ENCODE peak calls at places on chromosomes 3 and 15, in seven cellular contexts. One of them, this sample, is unnamed.

GRCh38 chr3:87810427-87810826 is 248.4 kb downstream of the CGGBP1 start:
- DNase-seq in neural crest cell: no peak
- DNase-seq in heart left ventricle: no peak
- DNase-seq in kidney epithelial cell: no peak
- DNase-seq in lower lobe of right lung: no peak
- DNase-seq in WTC11: no peak
- DNase-seq in sigmoid colon: no peak
- DNase-seq in this sample: no peak

GRCh38 chr3:144129536-144130214 is 158.1 kb downstream of the DIPK2A start:
- DNase-seq in neural crest cell: no peak
- DNase-seq in heart left ventricle: no peak
- DNase-seq in kidney epithelial cell: no peak
- DNase-seq in lower lobe of right lung: no peak
- DNase-seq in WTC11: no peak
- DNase-seq in sigmoid colon: no peak
- DNase-seq in this sample: no peak

GRCh38 chr3:51680663-51681230 is 9.7 kb downstream of the TEX264 start:
- DNase-seq in neural crest cell: no peak
- DNase-seq in heart left ventricle: peak
- DNase-seq in kidney epithelial cell: no peak
- DNase-seq in lower lobe of right lung: no peak
- DNase-seq in WTC11: no peak
- DNase-seq in sigmoid colon: no peak
- DNase-seq in this sample: no peak

GRCh38 chr3:53211704-53212702 is 43.8 kb downstream of the TKT start:
- DNase-seq in neural crest cell: no peak
- DNase-seq in heart left ventricle: no peak
- DNase-seq in kidney epithelial cell: no peak
- DNase-seq in lower lobe of right lung: peak
- DNase-seq in WTC11: no peak
- DNase-seq in sigmoid colon: no peak
- DNase-seq in this sample: no peak

GRCh38 chr3:170992854-170993253 is 33.7 kb downstream of the SLC2A2 start:
- DNase-seq in neural crest cell: no peak
- DNase-seq in heart left ventricle: no peak
- DNase-seq in kidney epithelial cell: no peak
- DNase-seq in lower lobe of right lung: no peak
- DNase-seq in WTC11: no peak
- DNase-seq in sigmoid colon: no peak
- DNase-seq in this sample: no peak

GRCh38 chr3:111667621-111668239 is 72.6 kb upstream of the ZBED2 start:
- DNase-seq in neural crest cell: no peak
- DNase-seq in heart left ventricle: no peak
- DNase-seq in kidney epithelial cell: no peak
- DNase-seq in lower lobe of right lung: peak
- DNase-seq in WTC11: no peak
- DNase-seq in sigmoid colon: no peak
- DNase-seq in this sample: peak

GRCh38 chr3:13080026-13080425 is 6.8 kb upstream of the IQSEC1 start:
- DNase-seq in neural crest cell: no peak
- DNase-seq in heart left ventricle: no peak
- DNase-seq in kidney epithelial cell: no peak
- DNase-seq in lower lobe of right lung: no peak
- DNase-seq in WTC11: no peak
- DNase-seq in sigmoid colon: no peak
- DNase-seq in this sample: no peak

GRCh38 chr15:34760909-34761308 is 6.1 kb upstream of the GJD2 start:
- DNase-seq in neural crest cell: no peak
- DNase-seq in heart left ventricle: no peak
- DNase-seq in kidney epithelial cell: no peak
- DNase-seq in lower lobe of right lung: no peak
- DNase-seq in WTC11: no peak
- DNase-seq in sigmoid colon: no peak
- DNase-seq in this sample: no peak

GRCh38 chr15:72140088-72140487 is 21.9 kb downstream of the SENP8 start:
- DNase-seq in neural crest cell: no peak
- DNase-seq in heart left ventricle: no peak
- DNase-seq in kidney epithelial cell: no peak
- DNase-seq in lower lobe of right lung: no peak
- DNase-seq in WTC11: no peak
- DNase-seq in sigmoid colon: no peak
- DNase-seq in this sample: no peak

GRCh38 chr3:179268400-179269051 is 17.6 kb upstream of the KCNMB3 start:
- DNase-seq in neural crest cell: no peak
- DNase-seq in heart left ventricle: no peak
- DNase-seq in kidney epithelial cell: no peak
- DNase-seq in lower lobe of right lung: no peak
- DNase-seq in WTC11: no peak
- DNase-seq in sigmoid colon: no peak
- DNase-seq in this sample: no peak

GRCh38 chr3:149934524-149934923 is 36.2 kb downstream of the PFN2 start:
- DNase-seq in neural crest cell: no peak
- DNase-seq in heart left ventricle: peak
- DNase-seq in kidney epithelial cell: no peak
- DNase-seq in lower lobe of right lung: no peak
- DNase-seq in WTC11: no peak
- DNase-seq in sigmoid colon: peak
- DNase-seq in this sample: no peak

GRCh38 chr15:99100245-99101173 is 4.4 kb upstream of the SYNM start:
- DNase-seq in neural crest cell: peak
- DNase-seq in heart left ventricle: peak
- DNase-seq in kidney epithelial cell: no peak
- DNase-seq in lower lobe of right lung: peak
- DNase-seq in WTC11: peak
- DNase-seq in sigmoid colon: peak
- DNase-seq in this sample: no peak

GRCh38 chr3:33919721-33920120 is 121.3 kb downstream of the PDCD6IP start:
- DNase-seq in neural crest cell: no peak
- DNase-seq in heart left ventricle: no peak
- DNase-seq in kidney epithelial cell: no peak
- DNase-seq in lower lobe of right lung: no peak
- DNase-seq in WTC11: no peak
- DNase-seq in sigmoid colon: no peak
- DNase-seq in this sample: no peak

GRCh38 chr3:67853520-67853919 is 199.1 kb upstream of the SUCLG2 start:
- DNase-seq in neural crest cell: no peak
- DNase-seq in heart left ventricle: no peak
- DNase-seq in kidney epithelial cell: no peak
- DNase-seq in lower lobe of right lung: no peak
- DNase-seq in WTC11: no peak
- DNase-seq in sigmoid colon: no peak
- DNase-seq in this sample: no peak

GRCh38 chr3:5347486-5347885 is 160.0 kb downstream of the EDEM1 start:
- DNase-seq in neural crest cell: no peak
- DNase-seq in heart left ventricle: no peak
- DNase-seq in kidney epithelial cell: no peak
- DNase-seq in lower lobe of right lung: no peak
- DNase-seq in WTC11: no peak
- DNase-seq in sigmoid colon: no peak
- DNase-seq in this sample: no peak

GRCh38 chr3:101195951-101196713 is 124.2 kb downstream of the IMPG2 start:
- DNase-seq in neural crest cell: no peak
- DNase-seq in heart left ventricle: no peak
- DNase-seq in kidney epithelial cell: no peak
- DNase-seq in lower lobe of right lung: no peak
- DNase-seq in WTC11: no peak
- DNase-seq in sigmoid colon: no peak
- DNase-seq in this sample: no peak

GRCh38 chr15:56783857-56784661 is 50.8 kb upstream of the ZNF280D start:
- DNase-seq in neural crest cell: no peak
- DNase-seq in heart left ventricle: no peak
- DNase-seq in kidney epithelial cell: no peak
- DNase-seq in lower lobe of right lung: no peak
- DNase-seq in WTC11: no peak
- DNase-seq in sigmoid colon: no peak
- DNase-seq in this sample: no peak

GRCh38 chr15:62964251-62964650 is 78.3 kb upstream of the TPM1 start:
- DNase-seq in neural crest cell: no peak
- DNase-seq in heart left ventricle: no peak
- DNase-seq in kidney epithelial cell: no peak
- DNase-seq in lower lobe of right lung: no peak
- DNase-seq in WTC11: no peak
- DNase-seq in sigmoid colon: no peak
- DNase-seq in this sample: no peak

GRCh38 chr15:88894819-88895767 is at the start of gene HAPLN3:
- DNase-seq in neural crest cell: peak
- DNase-seq in heart left ventricle: no peak
- DNase-seq in kidney epithelial cell: no peak
- DNase-seq in lower lobe of right lung: no peak
- DNase-seq in WTC11: peak
- DNase-seq in sigmoid colon: no peak
- DNase-seq in this sample: no peak

GRCh38 chr15:70495988-70496387 is 267.4 kb downstream of the UACA start:
- DNase-seq in neural crest cell: no peak
- DNase-seq in heart left ventricle: no peak
- DNase-seq in kidney epithelial cell: no peak
- DNase-seq in lower lobe of right lung: no peak
- DNase-seq in WTC11: no peak
- DNase-seq in sigmoid colon: no peak
- DNase-seq in this sample: no peak

GRCh38 chr3:45226206-45226915 is at the start of gene TMEM158:
- DNase-seq in neural crest cell: peak
- DNase-seq in heart left ventricle: peak
- DNase-seq in kidney epithelial cell: no peak
- DNase-seq in lower lobe of right lung: peak
- DNase-seq in WTC11: peak
- DNase-seq in sigmoid colon: peak
- DNase-seq in this sample: peak

GRCh38 chr15:85920926-85921325 is 126.2 kb upstream of the KLHL25 start:
- DNase-seq in neural crest cell: no peak
- DNase-seq in heart left ventricle: no peak
- DNase-seq in kidney epithelial cell: no peak
- DNase-seq in lower lobe of right lung: no peak
- DNase-seq in WTC11: no peak
- DNase-seq in sigmoid colon: no peak
- DNase-seq in this sample: no peak

GRCh38 chr15:89299896-89300295 is 34.7 kb downstream of the POLG start:
- DNase-seq in neural crest cell: no peak
- DNase-seq in heart left ventricle: no peak
- DNase-seq in kidney epithelial cell: no peak
- DNase-seq in lower lobe of right lung: no peak
- DNase-seq in WTC11: no peak
- DNase-seq in sigmoid colon: no peak
- DNase-seq in this sample: no peak

GRCh38 chr15:55789066-55789660 is 46.2 kb upstream of the PRTG start:
- DNase-seq in neural crest cell: no peak
- DNase-seq in heart left ventricle: no peak
- DNase-seq in kidney epithelial cell: no peak
- DNase-seq in lower lobe of right lung: no peak
- DNase-seq in WTC11: peak
- DNase-seq in sigmoid colon: no peak
- DNase-seq in this sample: no peak

GRCh38 chr3:98994128-98994762 is 92.8 kb upstream of the DCBLD2 start:
- DNase-seq in neural crest cell: no peak
- DNase-seq in heart left ventricle: no peak
- DNase-seq in kidney epithelial cell: no peak
- DNase-seq in lower lobe of right lung: no peak
- DNase-seq in WTC11: no peak
- DNase-seq in sigmoid colon: no peak
- DNase-seq in this sample: no peak

GRCh38 chr15:62109457-62109856 is 42.7 kb downstream of the C2CD4A start:
- DNase-seq in neural crest cell: no peak
- DNase-seq in heart left ventricle: no peak
- DNase-seq in kidney epithelial cell: no peak
- DNase-seq in lower lobe of right lung: no peak
- DNase-seq in WTC11: no peak
- DNase-seq in sigmoid colon: no peak
- DNase-seq in this sample: no peak

GRCh38 chr15:50816191-50816590 is 50.7 kb upstream of the SPPL2A start:
- DNase-seq in neural crest cell: no peak
- DNase-seq in heart left ventricle: no peak
- DNase-seq in kidney epithelial cell: peak
- DNase-seq in lower lobe of right lung: peak
- DNase-seq in WTC11: no peak
- DNase-seq in sigmoid colon: no peak
- DNase-seq in this sample: no peak

GRCh38 chr3:107619549-107619948 is 96.8 kb downstream of the BBX start:
- DNase-seq in neural crest cell: no peak
- DNase-seq in heart left ventricle: no peak
- DNase-seq in kidney epithelial cell: no peak
- DNase-seq in lower lobe of right lung: no peak
- DNase-seq in WTC11: no peak
- DNase-seq in sigmoid colon: no peak
- DNase-seq in this sample: no peak

GRCh38 chr3:18098960-18099587 is 326.1 kb downstream of the SATB1 start:
- DNase-seq in neural crest cell: no peak
- DNase-seq in heart left ventricle: no peak
- DNase-seq in kidney epithelial cell: peak
- DNase-seq in lower lobe of right lung: no peak
- DNase-seq in WTC11: no peak
- DNase-seq in sigmoid colon: no peak
- DNase-seq in this sample: no peak

DNA sequence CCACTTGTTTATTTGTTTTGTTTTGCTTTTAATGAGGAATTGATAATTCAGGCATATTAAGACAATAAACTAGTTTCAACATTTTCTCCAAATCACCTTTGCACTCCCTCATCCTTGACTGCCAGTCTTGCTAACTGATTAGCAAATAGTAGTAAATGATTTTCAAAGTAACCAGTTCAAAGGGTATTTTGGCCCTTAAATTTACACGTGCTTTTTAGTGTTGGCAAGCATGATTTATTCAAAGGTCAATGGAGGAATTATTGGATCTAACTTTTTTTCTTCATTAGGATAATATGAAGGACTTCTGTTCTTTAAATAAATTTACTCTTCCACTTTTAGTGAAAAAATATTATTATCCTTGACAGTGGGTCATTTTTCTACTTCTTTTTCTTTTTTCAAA is 53.8 kb downstream of the BCHE start:
- DNase-seq in neural crest cell: no peak
- DNase-seq in heart left ventricle: no peak
- DNase-seq in kidney epithelial cell: no peak
- DNase-seq in lower lobe of right lung: no peak
- DNase-seq in WTC11: no peak
- DNase-seq in sigmoid colon: no peak
- DNase-seq in this sample: no peak
- TF ChIP-seq CTCF in neural crest cell: no peak
- TF ChIP-seq CTCF in heart left ventricle: no peak
- TF ChIP-seq CTCF in kidney epithelial cell: no peak
- TF ChIP-seq CTCF in lower lobe of right lung: no peak
- TF ChIP-seq CTCF in WTC11: no peak
- TF ChIP-seq CTCF in sigmoid colon: no peak
- TF ChIP-seq CTCF in this sample: no peak

GRCh38 chr15:78506971-78507830 is at the start of gene HYKK:
- DNase-seq in neural crest cell: peak
- DNase-seq in heart left ventricle: peak
- DNase-seq in kidney epithelial cell: peak
- DNase-seq in lower lobe of right lung: peak
- DNase-seq in WTC11: peak
- DNase-seq in sigmoid colon: peak
- DNase-seq in this sample: peak
- TF ChIP-seq CTCF in neural crest cell: peak
- TF ChIP-seq CTCF in heart left ventricle: peak
- TF ChIP-seq CTCF in kidney epithelial cell: peak
- TF ChIP-seq CTCF in lower lobe of right lung: peak
- TF ChIP-seq CTCF in WTC11: no peak
- TF ChIP-seq CTCF in sigmoid colon: peak
- TF ChIP-seq CTCF in this sample: no peak

GRCh38 chr15:31455499-31455898 is 128.9 kb downstream of the KLF13 start:
- DNase-seq in neural crest cell: no peak
- DNase-seq in heart left ventricle: no peak
- DNase-seq in kidney epithelial cell: no peak
- DNase-seq in lower lobe of right lung: no peak
- DNase-seq in WTC11: no peak
- DNase-seq in sigmoid colon: no peak
- DNase-seq in this sample: no peak
- TF ChIP-seq CTCF in neural crest cell: peak
- TF ChIP-seq CTCF in heart left ventricle: no peak
- TF ChIP-seq CTCF in kidney epithelial cell: no peak
- TF ChIP-seq CTCF in lower lobe of right lung: no peak
- TF ChIP-seq CTCF in WTC11: no peak
- TF ChIP-seq CTCF in sigmoid colon: no peak
- TF ChIP-seq CTCF in this sample: peak

GRCh38 chr3:188830955-188831354 is 340.8 kb upstream of the TPRG1 start:
- DNase-seq in neural crest cell: no peak
- DNase-seq in heart left ventricle: no peak
- DNase-seq in kidney epithelial cell: no peak
- DNase-seq in lower lobe of right lung: no peak
- DNase-seq in WTC11: no peak
- DNase-seq in sigmoid colon: no peak
- DNase-seq in this sample: peak
- TF ChIP-seq CTCF in neural crest cell: peak
- TF ChIP-seq CTCF in heart left ventricle: peak
- TF ChIP-seq CTCF in kidney epithelial cell: peak
- TF ChIP-seq CTCF in lower lobe of right lung: peak
- TF ChIP-seq CTCF in WTC11: no peak
- TF ChIP-seq CTCF in sigmoid colon: no peak
- TF ChIP-seq CTCF in this sample: peak

This sample was measured in CD14-positive monocyte.